ENCODE peak calls at places on chromosomes 1 and 21, in ten cellular contexts. N is tibial nerve, I is PC-3, H is heart right ventricle, T is transverse colon, J is fibroblast of lung, Q is A549, A is keratinocyte, S is OCI-LY7, G is lower lobe of right lung. E is an unnamed sample.

GRCh38 chr1:248807067-248807737 is 18.5 kb downstream of the SH3BP5L start:
- DNase-seq in N (no peak), I (peak; percentile 60), H (peak; percentile 68), T (peak; percentile 74), J (no peak), Q (peak; percentile 55), A (no peak), S (peak; percentile 73), G (peak; percentile 76), E (peak; percentile 46)

GRCh38 chr1:176785810-176786209 is 322.8 kb downstream of the PAPPA2 start:
- DNase-seq in N (no peak), I (no peak), H (no peak), T (no peak), J (no peak), Q (no peak), A (no peak), S (no peak), G (no peak), E (no peak)

GRCh38 chr1:220300442-220301121 is 28.3 kb upstream of the RAB3GAP2 start:
- DNase-seq in N (peak; percentile 59), I (peak; percentile 40), H (peak; percentile 42), T (peak; percentile 47), J (peak; percentile 93), Q (peak; percentile 64), A (peak; percentile 19), S (no peak), G (peak; percentile 61), E (peak; percentile 67)

GRCh38 chr1:58597991-58598390 is 20.9 kb upstream of the TACSTD2 start:
- DNase-seq in N (no peak), I (no peak), H (no peak), T (no peak), J (peak; percentile 61), Q (no peak), A (no peak), S (no peak), G (no peak), E (no peak)

GRCh38 chr1:95728841-95729240 is 494.8 kb downstream of the RWDD3 start:
- DNase-seq in N (no peak), I (no peak), H (no peak), T (no peak), J (no peak), Q (no peak), A (no peak), S (no peak), G (no peak), E (no peak)

GRCh38 chr1:91349524-91349923 is 55.1 kb downstream of the HFM1 start:
- DNase-seq in N (no peak), I (no peak), H (no peak), T (no peak), J (no peak), Q (no peak), A (no peak), S (no peak), G (no peak), E (no peak)

GRCh38 chr1:244365821-244366220 is 85.9 kb downstream of the ADSS2 start:
- DNase-seq in N (no peak), I (no peak), H (no peak), T (no peak), J (no peak), Q (no peak), A (no peak), S (no peak), G (no peak), E (no peak)

GRCh38 chr1:18077657-18078215 is 29.9 kb upstream of the IGSF21 start:
- DNase-seq in N (no peak), I (no peak), H (no peak), T (no peak), J (no peak), Q (no peak), A (no peak), S (peak; percentile 82), G (no peak), E (no peak)

DNA sequence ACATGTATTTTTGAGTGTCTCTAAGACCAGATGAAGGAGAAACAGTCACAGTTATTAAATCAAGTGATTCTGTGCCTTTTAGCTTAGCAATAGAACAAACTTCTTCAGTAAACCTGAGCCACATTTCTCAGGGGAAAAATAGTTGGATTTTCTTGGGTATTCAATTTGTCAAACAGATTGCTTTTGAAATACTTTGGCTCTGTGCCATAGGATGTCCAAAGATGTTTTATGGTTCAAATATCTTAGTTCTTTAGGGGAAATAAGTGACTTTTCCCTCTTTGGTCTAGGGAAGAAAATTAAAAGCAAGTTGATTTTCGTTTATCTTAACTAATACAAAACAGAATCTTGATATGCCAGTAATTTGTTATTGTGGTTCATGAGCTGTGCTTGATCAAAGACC is 125.9 kb downstream of the ATP5PO start:
- DNase-seq in N (no peak), I (no peak), H (no peak), T (no peak), J (peak; percentile 45), Q (no peak), A (no peak), S (no peak), G (no peak), E (no peak)
- H3K27ac ChIP-seq in N (no peak overlapping the region), I (no peak overlapping the region), H (no peak overlapping the region), T (no peak overlapping the region), J (no peak overlapping the region), Q (no peak overlapping the region), A (no peak overlapping the region), S (no peak overlapping the region), G (no peak overlapping the region), E (no peak overlapping the region)

DNA sequence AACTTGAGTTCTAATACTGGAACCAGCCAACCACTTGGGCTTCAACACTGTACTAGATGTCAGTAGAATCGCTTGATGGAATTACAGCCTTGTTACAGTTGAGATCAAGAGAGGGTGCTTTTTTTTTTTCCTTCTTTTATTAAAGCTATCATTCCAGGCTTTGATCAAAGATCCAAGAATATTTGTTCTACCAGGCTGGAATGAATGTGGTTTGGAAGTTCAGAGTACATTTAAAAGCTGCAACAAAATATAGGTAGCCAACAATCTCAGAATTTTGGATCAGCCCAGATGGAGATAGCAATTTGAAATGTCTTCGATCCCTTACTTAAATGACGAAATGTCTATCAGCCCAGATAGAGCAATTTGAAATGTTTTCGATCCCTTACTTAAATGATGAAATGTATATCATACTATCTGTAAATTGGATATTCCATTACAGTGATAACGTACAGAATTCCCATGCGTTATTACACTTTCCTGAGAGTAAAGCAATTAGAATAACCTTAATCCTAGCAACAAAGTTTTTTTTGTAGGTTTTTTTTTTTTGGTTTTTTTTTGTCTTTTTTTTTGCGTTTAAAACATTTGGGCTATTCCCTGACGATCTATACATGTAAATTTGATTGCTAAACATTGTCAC is 3.6 kb downstream of the ZNF281 start:
- DNase-seq in N (no peak), I (no peak), H (no peak), T (no peak), J (no peak), Q (no peak), A (no peak), S (no peak), G (no peak), E (no peak)
- H3K4me1 ChIP-seq in N (peaks cover 25% of the 10 kb centered on the region), I (peaks cover 55% of the 10 kb centered on the region), H (peaks cover 50% of the 10 kb centered on the region), T (peaks cover 8% of the 10 kb centered on the region), J (peaks cover 8% of the 10 kb centered on the region), Q (peaks cover 78% of the 10 kb centered on the region), A (peaks cover 38% of the 10 kb centered on the region), S (peaks cover 54% of the 10 kb centered on the region), G (peaks cover 45% of the 10 kb centered on the region), E (peaks cover 62% of the 10 kb centered on the region)

GRCh38 chr21:14916676-14917141 is 148.1 kb downstream of the NRIP1 start:
- DNase-seq in N (no peak), I (peak; percentile 91), H (no peak), T (peak; percentile 10), J (peak; percentile 43), Q (no peak), A (no peak), S (no peak), G (no peak), E (no peak)
- H3K9me3 ChIP-seq in N (no peaks in the 10 kb centered on the region), I (no peaks in the 10 kb centered on the region), H (no peaks in the 10 kb centered on the region), T (no peaks in the 10 kb centered on the region), J (no peaks in the 10 kb centered on the region), Q (no peaks in the 10 kb centered on the region), A (no peaks in the 10 kb centered on the region), S (no peaks in the 10 kb centered on the region), G (no peaks in the 10 kb centered on the region), E (no peaks in the 10 kb centered on the region)

GRCh38 chr1:26786437-26787380 is 1.0 kb upstream of the PIGV start:
- DNase-seq in N (peak; percentile 43), I (peak; percentile 39), H (peak; percentile 67), T (peak; percentile 62), J (peak; percentile 92), Q (no peak), A (no peak), S (peak; percentile 66), G (peak; percentile 66), E (peak; percentile 67)

GRCh38 chr1:26788515-26788785 is 700 bp downstream of the PIGV start:
- DNase-seq in N (no peak), I (no peak), H (no peak), T (no peak), J (no peak), Q (no peak), A (no peak), S (no peak), G (peak; percentile 57), E (no peak)

GRCh38 chr1:26788836-26789611 is 1.3 kb downstream of the PIGV start:
- DNase-seq in N (peak; percentile 66), I (peak; percentile 90), H (peak; percentile 80), T (peak; percentile 91), J (peak; percentile 79), Q (peak; percentile 78), A (no peak), S (peak; percentile 93), G (peak; percentile 90), E (peak; percentile 85)

GRCh38 chr1:26787381-26787705 is 407 bp upstream of the PIGV start:
- DNase-seq in N (no peak), I (no peak), H (no peak), T (peak; percentile 61), J (peak; percentile 72), Q (no peak), A (no peak), S (no peak), G (no peak), E (no peak)

GRCh38 chr1:26787706-26788514 is at the start of gene PIGV:
- DNase-seq in N (peak; percentile 77), I (peak; percentile 79), H (peak; percentile 92), T (peak; percentile 90), J (peak; percentile 71), Q (peak; percentile 78), A (no peak), S (peak; percentile 90), G (peak; percentile 91), E (peak; percentile 89)
- H3K27ac ChIP-seq in N (peak within 1 kb of the TSS; percentile 100), I (peak within 1 kb of the TSS; percentile 90), H (peak within 1 kb of the TSS; percentile 99), T (peak within 1 kb of the TSS; percentile 98), J (peak within 1 kb of the TSS; percentile 99), Q (peak within 1 kb of the TSS; percentile 84), A (peak within 1 kb of the TSS; percentile 95), S (peak within 1 kb of the TSS; percentile 91), G (peak within 1 kb of the TSS; percentile 98), E (peak within 1 kb of the TSS; percentile 97)

DNA sequence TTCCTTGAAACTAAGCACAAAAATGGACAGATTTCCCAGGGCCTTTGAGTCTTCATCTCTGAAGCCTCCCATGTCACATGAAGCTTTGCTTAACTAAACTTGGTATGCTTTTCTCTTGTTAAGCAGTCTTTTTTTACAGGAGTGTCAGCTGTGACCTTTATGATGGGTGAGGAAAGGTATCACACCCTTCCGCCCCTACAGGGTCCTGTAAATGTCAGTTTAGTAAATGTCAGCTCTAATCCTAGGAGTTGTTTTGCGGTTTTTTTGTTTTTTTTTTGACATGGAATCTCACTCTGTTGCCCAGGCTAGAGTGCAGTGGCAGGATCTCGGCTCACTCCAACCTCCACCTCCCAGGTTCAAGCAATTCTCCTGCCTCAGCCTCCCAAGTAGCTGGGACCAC is 2.6 kb upstream of the AGTRAP start:
- DNase-seq in N (no peak), I (no peak), H (no peak), T (no peak), J (no peak), Q (no peak), A (no peak), S (no peak), G (no peak), E (no peak)
- H3K4me1 ChIP-seq in N (peaks cover 37% of the 10 kb centered on the region), I (peaks cover 16% of the 10 kb centered on the region), H (peaks cover 74% of the 10 kb centered on the region), T (peaks cover 10% of the 10 kb centered on the region), J (peaks cover 9% of the 10 kb centered on the region), Q (peaks cover 14% of the 10 kb centered on the region), A (peaks cover 38% of the 10 kb centered on the region), S (peaks cover 33% of the 10 kb centered on the region), G (peaks cover 75% of the 10 kb centered on the region), E (peaks cover 64% of the 10 kb centered on the region)

GRCh38 chr21:15367061-15367626 is 302.3 kb upstream of the NRIP1 start:
- DNase-seq in N (no peak), I (no peak), H (no peak), T (no peak), J (no peak), Q (no peak), A (no peak), S (no peak), G (no peak), E (no peak)
- H3K9me3 ChIP-seq in N (peaks cover 6% of the 10 kb centered on the region), I (peaks cover 12% of the 10 kb centered on the region), H (no peaks in the 10 kb centered on the region), T (peaks cover 11% of the 10 kb centered on the region), J (no peaks in the 10 kb centered on the region), Q (peaks cover 12% of the 10 kb centered on the region), A (peaks cover 3% of the 10 kb centered on the region), S (no peaks in the 10 kb centered on the region), G (no peaks in the 10 kb centered on the region), E (peaks cover 18% of the 10 kb centered on the region)

E was measured in left ventricle myocardium inferior.